ENCODE peak calls at places on chromosomes 1 and 21, in four cellular contexts. V is H4, O is mesothelial cell of epicardium, G is sigmoid colon. L is an unnamed sample.

GRCh38 chr1:63255153-63255552 is 67.2 kb upstream of the FOXD3 start:
- DNase-seq in V (peak; percentile 31), G (no peak), O (no peak), L (no peak)

GRCh38 chr1:207962716-207963428 is 51.9 kb upstream of the CD34 start:
- DNase-seq in V (no peak), O (peak; percentile 57), G (peak; percentile 85), L (peak; percentile 71)

GRCh38 chr1:113904292-113904673 is 316 bp downstream of the AP4B1 start:
- DNase-seq in O (no peak), V (no peak), G (no peak), L (no peak)

GRCh38 chr21:45341779-45342178 is 54.1 kb upstream of the POFUT2 start:
- DNase-seq in V (no peak), O (no peak), G (no peak), L (no peak)

GRCh38 chr1:18108313-18109057 is 887 bp downstream of the IGSF21 start:
- DNase-seq in O (no peak), G (no peak), V (no peak), L (no peak)

GRCh38 chr1:203711251-203712007 is 53.6 kb upstream of the LAX1 start:
- DNase-seq in V (no peak), G (no peak), O (no peak), L (no peak)

GRCh38 chr1:38991638-38992449 is 768 bp downstream of the AKIRIN1 start:
- DNase-seq in O (peak; percentile 56), G (peak; percentile 79), V (no peak), L (peak; percentile 70)

GRCh38 chr1:59292557-59292956 is 4.3 kb upstream of the FGGY start:
- DNase-seq in O (no peak), V (peak; percentile 82), G (peak; percentile 73), L (no peak)

GRCh38 chr1:94236021-94236491 is 1.3 kb downstream of the ARHGAP29 start:
- DNase-seq in O (no peak), G (no peak), V (no peak), L (no peak)

GRCh38 chr1:171985639-171986038 is 144.3 kb downstream of the DNM3 start:
- DNase-seq in G (no peak), O (no peak), V (peak; percentile 31), L (no peak)

GRCh38 chr1:154729031-154729442 is 121.1 kb upstream of the ADAR start:
- DNase-seq in V (peak; percentile 76), G (peak; percentile 79), O (no peak), L (no peak)

GRCh38 chr21:46472246-46472645 is 13.6 kb downstream of the DIP2A start:
- DNase-seq in G (no peak), O (no peak), V (no peak), L (no peak)

L was measured in type B pancreatic cell.